ENCODE peak calls at places on chromosomes 7 and 10, in nine cellular contexts. F is mammary epithelial cell, I is adrenal gland, P is A673, Y is prostate gland, G is PC-9, E is right lobe of liver, S is right cardiac atrium, N is breast epithelium. C is an unnamed sample. For H3K4me1, the result is how much of the 10 kb centered on the place peaks cover.

GRCh38 chr7:72292794-72293193 is 119.3 kb downstream of the CALN1 start:
- DNase-seq in Y (no peak), E (no peak), F (no peak), G (no peak), P (no peak), N (no peak), I (no peak), S (no peak), C (no peak)

GRCh38 chr7:41045556-41046123 is 657.2 kb downstream of the INHBA start:
- DNase-seq in I (no peak), P (no peak), N (peak), F (peak), G (peak), E (peak), S (no peak), Y (peak), C (no peak)

GRCh38 chr10:3163879-3164278 is 8.7 kb downstream of the PITRM1 start:
- DNase-seq in N (no peak), S (no peak), P (no peak), I (no peak), G (no peak), E (no peak), Y (no peak), F (peak), C (no peak)

GRCh38 chr7:74454059-74454947 is 597 bp downstream of the GTF2IRD1 start:
- DNase-seq in Y (peak), P (no peak), S (peak), N (no peak), E (no peak), G (no peak), F (no peak), I (peak), C (no peak)

GRCh38 chr10:63806330-63806729 is 285.1 kb downstream of the REEP3 start:
- DNase-seq in Y (no peak), I (no peak), E (no peak), P (no peak), F (no peak), N (no peak), G (no peak), S (no peak), C (no peak)

GRCh38 chr7:105723582-105723981 is 142.3 kb upstream of the EFCAB10 start:
- DNase-seq in I (peak), Y (no peak), S (no peak), G (no peak), E (no peak), N (no peak), F (no peak), P (no peak), C (peak)

GRCh38 chr10:100403734-100404133 is 56.7 kb downstream of the SCD start:
- DNase-seq in P (peak), G (no peak), N (no peak), F (no peak), S (no peak), Y (no peak), I (no peak), E (no peak), C (no peak)

GRCh38 chr10:91154842-91155241 is 65.6 kb upstream of the PCGF5 start:
- DNase-seq in N (no peak), F (no peak), G (no peak), E (no peak), Y (no peak), P (no peak), I (no peak), S (no peak), C (no peak)

GRCh38 chr7:47601119-47601880 is 19.4 kb upstream of the TNS3 start:
- DNase-seq in E (no peak), G (peak), I (no peak), N (no peak), Y (no peak), F (peak), P (no peak), S (no peak), C (no peak)

GRCh38 chr7:16430133-16430532 is 8.8 kb upstream of the CRPPA start:
- DNase-seq in N (no peak), G (no peak), I (no peak), Y (no peak), P (no peak), F (peak), E (no peak), S (no peak), C (no peak)

GRCh38 chr10:93083743-93084539 is 10.2 kb downstream of the CYP26A1 start:
- DNase-seq in N (no peak), Y (no peak), G (no peak), I (no peak), F (no peak), P (no peak), E (no peak), S (no peak), C (no peak)

GRCh38 chr10:93079663-93080349 is 6.1 kb downstream of the CYP26A1 start:
- DNase-seq in I (no peak), P (no peak), S (no peak), G (no peak), N (no peak), Y (no peak), F (no peak), E (peak), C (no peak)

GRCh38 chr10:93081296-93081695 is 7.6 kb downstream of the CYP26A1 start:
- DNase-seq in P (no peak), I (no peak), F (no peak), N (no peak), E (no peak), G (no peak), Y (no peak), S (no peak), C (no peak)

GRCh38 chr10:93080350-93081046 is 6.8 kb downstream of the CYP26A1 start:
- DNase-seq in E (peak), I (peak), Y (no peak), F (no peak), N (no peak), S (peak), G (peak), P (peak), C (peak)

GRCh38 chr10:93081834-93082233 is 8.1 kb downstream of the CYP26A1 start:
- DNase-seq in I (no peak), G (no peak), Y (no peak), E (no peak), N (no peak), F (no peak), P (no peak), S (no peak), C (no peak)
- H3K4me1 ChIP-seq in I (under half), G (under half), Y (under half), E (under half), N (under half), F (under half), P (under half), S (under half), C (under half)

GRCh38 chr10:102759497-102760210 is 15.9 kb downstream of the WBP1L start:
- DNase-seq in P (no peak), E (no peak), G (no peak), F (no peak), N (no peak), Y (no peak), I (no peak), S (no peak), C (no peak)
- H3K4me1 ChIP-seq in P (under half), E (under half), G (under half), F (under half), N (under half), Y (under half), I (under half), S (under half), C (under half)

DNA sequence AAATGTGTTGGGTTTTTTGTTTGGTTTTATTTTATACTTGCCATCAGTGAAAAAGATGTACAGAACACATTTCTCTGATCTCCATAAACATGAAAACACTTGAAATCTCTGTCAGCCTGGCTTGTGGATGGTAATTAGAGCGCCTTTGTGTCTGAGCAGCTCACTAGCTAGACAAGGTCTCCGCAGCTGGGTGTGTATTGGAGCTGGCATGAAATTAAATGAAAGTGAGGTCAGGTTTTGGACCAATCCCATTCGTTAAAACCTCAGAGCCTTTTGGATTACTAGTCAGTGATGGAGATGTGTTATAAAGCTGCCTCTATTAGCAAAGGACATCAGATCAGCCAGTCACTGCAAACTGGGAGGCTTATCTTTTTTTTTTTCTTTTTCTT is 2.7 kb downstream of the FRAT1 start:
- DNase-seq in S (no peak), E (no peak), I (no peak), N (no peak), P (no peak), G (no peak), F (no peak), Y (no peak), C (peak)
- H3K4me1 ChIP-seq in S (under half), E (under half), I (under half), N (under half), P (under half), G (under half), F (under half), Y (under half), C (under half)

DNA sequence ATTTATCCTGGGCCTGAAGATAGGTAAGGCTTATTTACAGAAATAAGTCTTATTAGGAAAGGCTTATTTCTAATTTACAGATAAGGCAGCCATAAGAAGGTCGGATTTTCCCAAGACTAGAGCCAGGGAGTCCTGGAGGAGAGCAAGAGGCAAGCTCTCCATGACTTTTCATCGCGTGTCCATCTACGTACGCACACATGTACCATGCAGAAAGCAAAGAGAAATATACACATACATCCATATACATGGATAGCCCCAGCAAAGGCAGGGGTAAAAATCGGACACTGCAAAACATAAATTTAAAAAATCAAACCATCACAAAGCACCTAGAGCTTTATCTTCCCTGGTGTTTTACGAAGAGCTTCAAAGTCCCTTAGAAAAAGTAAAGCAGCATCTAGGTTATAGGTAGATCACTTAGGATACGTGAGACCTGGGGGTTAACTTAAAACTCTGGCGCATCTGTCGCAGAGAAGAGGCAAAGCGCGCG is 25.8 kb upstream of the ZRANB1 start:
- DNase-seq in S (no peak), P (peak), G (no peak), F (no peak), Y (no peak), N (no peak), I (no peak), E (no peak), C (peak)
- H3K4me1 ChIP-seq in S (under half), P (under half), G (under half), F (under half), Y (under half), N (under half), I (under half), E (half or more), C (under half)

GRCh38 chr10:77893386-77893785 is 33.2 kb downstream of the DLG5 start:
- DNase-seq in F (no peak), N (no peak), S (no peak), E (no peak), P (no peak), Y (no peak), G (no peak), I (no peak), C (no peak)

GRCh38 chr10:77898323-77899079 is 28.1 kb downstream of the DLG5 start:
- DNase-seq in N (peak), S (peak), G (peak), E (peak), P (no peak), F (peak), Y (peak), I (peak), C (peak)

GRCh38 chr10:77899080-77899477 is 27.5 kb downstream of the DLG5 start:
- DNase-seq in S (no peak), E (no peak), N (peak), P (no peak), G (peak), I (peak), F (peak), Y (peak), C (no peak)

GRCh38 chr10:77894058-77894457 is 32.5 kb downstream of the DLG5 start:
- DNase-seq in G (no peak), F (no peak), E (no peak), S (no peak), I (no peak), P (no peak), Y (no peak), N (no peak), C (no peak)

DNA sequence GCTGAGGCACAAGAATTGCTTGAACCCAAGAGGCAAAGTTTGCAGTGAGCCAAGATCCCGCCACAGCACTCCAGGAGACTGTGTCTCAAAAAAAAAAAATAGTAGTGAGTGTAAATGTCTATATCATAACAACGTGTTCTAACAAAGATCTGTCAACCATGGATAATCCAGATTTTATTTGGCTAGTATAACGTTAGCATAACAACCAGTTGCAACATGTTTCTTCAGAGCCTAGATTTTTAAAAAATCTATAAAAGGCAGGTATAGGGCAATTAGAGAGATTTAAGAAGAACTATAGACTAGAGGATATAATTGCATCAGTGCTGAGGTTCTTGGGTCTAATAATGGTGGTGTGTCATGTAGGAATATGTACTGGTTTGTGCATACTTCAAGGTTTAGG is 30.5 kb downstream of the DLG5 start:
- DNase-seq in P (no peak), E (no peak), S (no peak), Y (no peak), G (no peak), F (no peak), N (no peak), I (no peak), C (no peak)
- H3K4me1 ChIP-seq in P (under half), E (under half), S (under half), Y (under half), G (under half), F (under half), N (under half), I (half or more), C (under half)

C was measured in GM23338.